ENCODE peak calls at places on chromosome 20, in four cellular contexts. W is H1, A is HepG2, G is GM12878. X is an unnamed sample.

GRCh38 chr20:48191200-48191599 is 405.9 kb upstream of the SULF2 start:
- DNase-seq in W (no peak), A (no peak), G (no peak), X (no peak)

GRCh38 chr20:25669826-25670422 is 26.7 kb downstream of the ZNF337 start:
- DNase-seq in W (no peak), A (peak), G (no peak), X (no peak)

GRCh38 chr20:50664248-50664647 is 27.1 kb downstream of the RIPOR3 start:
- DNase-seq in W (no peak), A (no peak), G (no peak), X (no peak)

GRCh38 chr20:63658749-63659187 is 656 bp downstream of the RTEL1 start:
- DNase-seq in W (no peak), A (no peak), G (no peak), X (no peak)

GRCh38 chr20:48319943-48320584 is 507.7 kb downstream of the PREX1 start:
- DNase-seq in W (no peak), A (no peak), G (no peak), X (no peak)

GRCh38 chr20:31974975-31975481 is 7.1 kb downstream of the XKR7 start:
- DNase-seq in W (peak), A (no peak), G (no peak), X (no peak)

GRCh38 chr20:4925842-4926530 is 75.3 kb downstream of the SLC23A2 start:
- DNase-seq in W (no peak), A (no peak), G (no peak), X (no peak)

GRCh38 chr20:8545212-8545611 is 413.1 kb downstream of the PLCB1 start:
- DNase-seq in W (no peak), A (no peak), G (no peak), X (no peak)

GRCh38 chr20:62381202-62381797 is 5.6 kb upstream of the RPS21 start:
- DNase-seq in W (no peak), A (no peak), G (no peak), X (no peak)

GRCh38 chr20:2563116-2563515 is 26.7 kb downstream of the TMC2 start:
- DNase-seq in W (no peak), A (no peak), G (no peak), X (no peak)

GRCh38 chr20:2336471-2336870 is 40.7 kb downstream of the TGM3 start:
- DNase-seq in W (peak), A (no peak), G (no peak), X (no peak)

GRCh38 chr20:50589548-50590347 is 79.6 kb downstream of the PTPN1 start:
- DNase-seq in W (no peak), A (no peak), G (no peak), X (no peak)

GRCh38 chr20:16615199-16615598 is 42.0 kb upstream of the KIF16B start:
- DNase-seq in W (no peak), A (no peak), G (no peak), X (peak)

GRCh38 chr20:43459022-43459942 is 1.6 kb downstream of the SRSF6 start:
- DNase-seq in W (no peak), A (no peak), G (no peak), X (peak)

GRCh38 chr20:49349078-49349477 is 71.2 kb upstream of the ZNFX1 start:
- DNase-seq in W (no peak), A (no peak), G (no peak), X (no peak)

GRCh38 chr20:60057866-60058807 is 99.9 kb downstream of the CDH26 start:
- DNase-seq in W (peak), A (no peak), G (no peak), X (peak)

GRCh38 chr20:33096921-33097320 is 17.5 kb downstream of the BPIFB4 start:
- DNase-seq in W (no peak), A (no peak), G (no peak), X (no peak)

GRCh38 chr20:63091901-63092659 is 85.3 kb upstream of the BHLHE23 start:
- DNase-seq in W (no peak), A (no peak), G (no peak), X (no peak)

GRCh38 chr20:18639501-18639979 is 51.7 kb downstream of the DTD1 start:
- DNase-seq in W (no peak), A (no peak), G (no peak), X (no peak)

GRCh38 chr20:20229595-20229994 is 138.3 kb upstream of the INSM1 start:
- DNase-seq in W (no peak), A (no peak), G (no peak), X (no peak)

GRCh38 chr20:48404598-48404997 is 423.2 kb downstream of the PREX1 start:
- DNase-seq in W (no peak), A (peak), G (no peak), X (no peak)

GRCh38 chr20:11556410-11556809 is 361.3 kb upstream of the BTBD3 start:
- DNase-seq in W (no peak), A (no peak), G (no peak), X (no peak)

GRCh38 chr20:22924949-22925612 is 110.0 kb upstream of the SSTR4 start:
- DNase-seq in W (no peak), A (no peak), G (no peak), X (no peak)

GRCh38 chr20:11117808-11118528 is 444.2 kb upstream of the JAG1 start:
- DNase-seq in W (no peak), A (no peak), G (no peak), X (no peak)

GRCh38 chr20:35887393-35888064 is 66.8 kb downstream of the SCAND1 start:
- DNase-seq in W (no peak), A (no peak), G (no peak), X (no peak)

GRCh38 chr20:31838646-31839292 is 6.6 kb downstream of the FOXS1 start:
- DNase-seq in W (no peak), A (no peak), G (no peak), X (peak)

GRCh38 chr20:37452236-37452635 is 68.8 kb upstream of the NNAT start:
- DNase-seq in W (no peak), A (no peak), G (no peak), X (no peak)

GRCh38 chr20:57526885-57527566 is 2.1 kb upstream of the CTCFL start:
- DNase-seq in W (no peak), A (no peak), G (no peak), X (no peak)

GRCh38 chr20:57524511-57525176 is at the start of gene CTCFL:
- DNase-seq in W (no peak), A (no peak), G (no peak), X (peak)

GRCh38 chr20:57525328-57526053 is 551 bp upstream of the CTCFL start:
- DNase-seq in W (no peak), A (no peak), G (no peak), X (peak)

GRCh38 chr20:57527728-57528127 is 2.8 kb upstream of the CTCFL start:
- DNase-seq in W (no peak), A (peak), G (no peak), X (no peak)

DNA sequence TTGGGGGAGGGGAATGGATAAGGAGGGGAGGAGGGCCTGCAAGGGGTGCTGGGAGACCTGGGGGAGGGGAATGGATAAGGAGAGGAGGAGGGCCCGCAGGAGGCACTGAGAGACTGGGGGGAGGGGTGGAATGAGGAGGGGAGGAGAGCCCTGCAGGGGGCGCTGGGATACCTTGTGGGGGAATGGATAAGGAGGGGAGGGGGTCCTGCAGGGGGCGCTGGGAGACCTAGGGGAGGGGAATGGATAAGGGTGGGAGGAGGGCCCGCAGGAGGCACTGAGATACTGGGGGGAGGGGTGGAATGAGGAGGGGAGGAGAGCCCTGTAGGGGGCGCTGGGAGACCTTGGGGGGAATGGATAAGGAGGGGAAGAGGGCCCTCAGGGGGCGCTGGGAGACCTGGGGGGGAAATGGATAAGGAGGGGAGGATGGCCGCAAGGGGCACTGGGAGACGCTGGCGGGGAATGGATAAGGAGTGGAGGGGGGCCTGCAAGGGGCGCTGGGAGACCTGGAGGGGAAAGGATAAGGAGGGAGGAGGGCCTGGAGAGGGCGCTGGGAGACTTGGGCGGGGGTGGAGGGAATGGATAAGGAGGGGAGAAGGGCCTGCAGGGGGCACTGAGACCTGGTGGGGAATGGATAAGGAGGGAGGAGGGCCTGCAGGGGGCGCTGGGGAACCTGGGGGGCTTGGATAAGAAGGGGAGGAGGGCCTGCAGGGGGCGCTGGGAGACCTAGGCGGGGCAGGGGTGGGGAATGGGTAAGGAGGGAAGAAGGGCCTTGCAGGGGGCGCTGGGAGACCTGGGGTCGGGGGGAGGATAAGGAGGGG is 1.3 kb upstream of the CTCFL start:
- DNase-seq in W (peak), A (peak), G (no peak), X (peak)
- TF ChIP-seq BRCA1 in W (no peak), A (no peak), G (no peak), X (no peak)

GRCh38 chr20:251352-251751 is 6.2 kb upstream of the DEFB132 start:
- DNase-seq in W (no peak), A (no peak), G (no peak), X (no peak)

GRCh38 chr20:258269-258858 is 840 bp downstream of the DEFB132 start:
- DNase-seq in W (no peak), A (no peak), G (no peak), X (no peak)

GRCh38 chr20:257419-257818 is at the start of gene DEFB132:
- DNase-seq in W (no peak), A (no peak), G (no peak), X (no peak)

GRCh38 chr20:252801-253200 is 4.7 kb upstream of the DEFB132 start:
- DNase-seq in W (no peak), A (no peak), G (no peak), X (no peak)
- TF ChIP-seq BRCA1 in W (no peak), A (no peak), G (no peak), X (no peak)

GRCh38 chr20:58850693-58851174 is at the start of gene GNAS-AS1:
- DNase-seq in W (peak), A (no peak), G (peak), X (peak)
- TF ChIP-seq BRCA1 in W (no peak), A (no peak), G (no peak), X (no peak)

GRCh38 chr20:54037525-54037924 is 32.9 kb downstream of the BCAS1 start:
- DNase-seq in W (no peak), A (no peak), G (no peak), X (no peak)
- TF ChIP-seq BRCA1 in W (no peak), A (no peak), G (no peak), X (no peak)

DNA sequence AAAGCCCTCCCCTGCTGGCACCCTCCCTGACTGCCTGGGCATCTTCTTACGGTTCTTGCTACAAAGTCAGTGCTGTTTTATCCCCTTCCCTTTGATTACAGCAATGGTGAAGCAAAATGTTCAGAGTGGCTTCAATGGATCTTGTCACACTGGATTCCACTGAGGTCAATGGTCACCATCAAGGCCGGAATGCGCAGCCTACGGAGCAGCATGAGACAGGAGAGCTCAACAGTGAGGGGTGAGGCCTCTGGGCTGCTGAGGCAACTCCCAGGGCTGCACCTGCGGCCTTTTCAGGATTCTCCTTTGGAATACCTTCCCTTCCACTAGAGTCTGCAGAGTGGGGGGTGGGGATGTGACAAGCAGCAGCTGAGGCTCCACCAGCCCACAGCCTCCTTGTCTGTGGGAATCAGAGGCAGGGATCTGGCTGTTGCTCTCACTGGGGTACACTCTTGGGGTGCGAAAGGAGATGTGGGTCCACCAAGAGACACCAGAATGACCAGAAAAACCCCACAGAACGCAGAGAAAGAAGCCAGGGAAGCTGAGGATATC is 40.4 kb upstream of the EMILIN3 start:
- DNase-seq in W (no peak), A (no peak), G (no peak), X (no peak)
- TF ChIP-seq BRCA1 in W (no peak), A (no peak), G (no peak), X (no peak)

DNA sequence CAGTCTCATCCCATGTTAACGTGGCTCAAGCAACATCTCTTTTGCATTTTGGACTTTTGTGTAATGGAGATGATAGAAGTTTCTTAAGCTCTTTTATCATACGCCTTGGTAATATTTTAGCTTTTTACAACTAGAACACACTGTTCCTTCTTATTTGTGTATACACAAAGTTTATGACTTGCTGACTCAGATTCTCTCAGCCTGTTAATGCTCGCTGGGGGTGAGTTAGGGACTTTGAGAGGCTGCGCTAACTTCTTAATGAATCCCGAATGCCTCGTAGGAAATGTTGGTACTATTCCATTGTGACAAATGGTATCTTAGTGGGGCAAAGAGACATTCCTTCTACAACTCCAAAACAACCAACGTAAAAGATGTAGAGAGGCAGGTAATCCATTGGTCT is 509.7 kb downstream of the DOK5 start:
- DNase-seq in W (no peak), A (no peak), G (no peak), X (no peak)
- TF ChIP-seq BRCA1 in W (no peak), A (no peak), G (no peak), X (no peak)

DNA sequence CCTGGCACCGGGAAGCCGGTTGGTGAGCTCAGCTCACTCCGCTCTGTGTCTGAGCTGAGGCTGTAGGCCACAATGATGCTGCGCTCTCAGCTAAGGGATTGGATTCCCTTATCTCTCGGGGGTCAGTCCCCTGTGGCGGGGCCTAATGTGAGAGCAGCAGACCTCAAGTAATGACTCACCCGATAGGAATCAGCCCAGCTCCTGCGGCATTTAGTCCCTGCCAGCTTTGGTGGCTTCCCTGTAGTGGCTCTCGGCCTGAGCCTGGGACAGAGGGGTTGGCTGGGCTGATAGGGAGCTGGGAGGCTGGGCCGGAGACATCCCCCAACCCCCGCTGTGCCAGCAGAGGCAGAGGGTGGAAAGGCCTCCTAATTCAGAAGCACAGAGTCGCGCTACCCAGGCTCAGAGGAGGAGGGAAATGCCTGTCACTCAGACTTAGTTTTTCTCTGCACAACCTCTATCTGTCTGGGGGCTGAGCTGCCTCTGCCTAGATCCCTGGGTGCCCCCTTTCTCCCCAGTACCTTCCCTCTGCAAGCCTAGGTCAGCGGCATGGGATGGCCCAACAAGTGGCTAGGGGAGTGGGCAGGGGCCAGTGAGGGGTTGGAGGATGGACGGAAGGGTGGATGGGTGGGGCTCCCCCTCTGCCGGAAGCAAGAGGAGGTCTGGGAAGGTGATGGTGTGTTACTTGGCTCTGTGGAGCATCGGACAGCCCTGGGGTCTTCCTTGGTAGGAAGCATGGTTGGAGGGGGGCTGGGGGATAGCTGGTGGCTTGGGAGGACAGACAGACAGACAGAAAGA is 92.2 kb downstream of the CDH22 start:
- DNase-seq in W (peak), A (peak), G (no peak), X (peak)
- TF ChIP-seq BRCA1 in W (no peak), A (no peak), G (no peak), X (no peak)

GRCh38 chr20:44618318-44618731 is 33.2 kb downstream of the ADA start:
- DNase-seq in W (no peak), A (no peak), G (no peak), X (no peak)
- TF ChIP-seq BRCA1 in W (no peak), A (no peak), G (no peak), X (no peak)

GRCh38 chr20:46967647-46968046 is 73.0 kb downstream of the EYA2 start:
- DNase-seq in W (no peak), A (peak), G (no peak), X (no peak)
- TF ChIP-seq BRCA1 in W (no peak), A (no peak), G (no peak), X (no peak)